ENCODE peak calls at places on chromosomes 6 and 20, in four cellular contexts. F is spleen; Y is effector memory CD4-positive, alpha-beta T cell; G is OCI-LY7. B is an unnamed sample.

GRCh38 chr6:158665332-158665731 is 15.5 kb downstream of the SYTL3 start:
- DNase-seq in F (peak; percentile 67), Y (no peak), G (no peak), B (no peak)

GRCh38 chr20:17872434-17872833 is 96.2 kb downstream of the SNX5 start:
- DNase-seq in G (no peak), F (peak; percentile 38), Y (no peak), B (no peak)

GRCh38 chr6:131061771-131062160 is 1.3 kb downstream of the EPB41L2 start:
- DNase-seq in F (no peak), G (peak; percentile 30), Y (no peak), B (no peak)

GRCh38 chr6:27312146-27312949 is at the start of gene POM121L2:
- DNase-seq in G (peak; percentile 65), Y (peak; percentile 23), F (peak; percentile 78), B (no peak)

GRCh38 chr20:24682496-24683090 is 213.2 kb downstream of the SYNDIG1 start:
- DNase-seq in Y (no peak), F (peak; percentile 32), G (no peak), B (peak; percentile 29)

GRCh38 chr6:126919947-126920346 is 198.5 kb upstream of the RSPO3 start:
- DNase-seq in Y (no peak), F (no peak), G (no peak), B (no peak)

GRCh38 chr6:10395946-10396577 is 18.8 kb downstream of the TFAP2A start:
- DNase-seq in Y (no peak), G (no peak), F (no peak), B (no peak)

GRCh38 chr20:5402903-5403531 is 86.3 kb upstream of the PROKR2 start:
- DNase-seq in F (no peak), Y (no peak), G (peak; percentile 46), B (no peak)

GRCh38 chr20:51142448-51142847 is 119.5 kb upstream of the KCNG1 start:
- DNase-seq in Y (no peak), G (no peak), F (no peak), B (no peak)

GRCh38 chr6:40887904-40888303 is 151.1 kb downstream of the UNC5CL start:
- DNase-seq in Y (no peak), F (no peak), G (no peak), B (no peak)

GRCh38 chr6:139303176-139303575 is 11.4 kb upstream of the TXLNB start:
- DNase-seq in F (no peak), G (no peak), Y (no peak), B (no peak)

GRCh38 chr20:40777653-40778052 is 88.6 kb upstream of the MAFB start:
- DNase-seq in G (no peak), Y (no peak), F (no peak), B (no peak)

GRCh38 chr20:40781979-40782378 is 92.9 kb upstream of the MAFB start:
- DNase-seq in G (no peak), F (no peak), Y (no peak), B (no peak)

GRCh38 chr20:40776702-40777457 is 87.8 kb upstream of the MAFB start:
- DNase-seq in F (no peak), Y (no peak), G (no peak), B (no peak)

GRCh38 chr20:40781340-40781916 is 92.4 kb upstream of the MAFB start:
- DNase-seq in G (no peak), Y (no peak), F (no peak), B (no peak)

DNA sequence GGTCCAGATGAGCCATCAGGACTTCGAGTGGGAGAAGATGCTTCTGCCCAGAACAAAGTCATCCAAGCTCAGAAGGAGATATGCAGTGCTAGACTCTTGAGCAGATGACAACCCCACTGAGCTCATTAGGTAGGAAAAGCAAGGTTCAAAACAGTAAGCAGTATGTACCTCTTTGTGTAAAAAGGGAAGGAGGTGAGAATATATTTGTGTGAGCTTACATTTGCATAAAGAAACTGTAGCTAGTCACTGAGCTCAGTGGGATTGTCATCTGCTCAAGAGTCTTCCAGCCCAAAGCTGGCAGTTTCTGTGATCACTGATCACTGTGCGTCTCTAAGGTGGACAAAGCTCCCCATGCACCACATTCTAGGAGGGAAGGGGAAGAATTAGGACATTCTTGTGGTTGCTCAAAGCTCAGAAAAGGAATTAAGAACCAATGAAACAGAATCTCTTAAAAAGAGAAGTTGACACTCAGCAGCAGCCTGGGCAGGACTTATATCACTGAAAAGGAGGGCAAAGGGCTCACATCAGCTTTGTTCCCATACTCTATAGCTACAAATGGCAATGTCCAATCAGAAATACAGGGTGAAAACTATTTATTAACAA is 90.0 kb upstream of the MAFB start:
- DNase-seq in G (peak; percentile 59), Y (no peak), F (no peak), B (no peak)
- H3K36me3 ChIP-seq in G (no peaks in the 10 kb centered on the region), Y (no peaks in the 10 kb centered on the region), F (no peaks in the 10 kb centered on the region), B (no peaks in the 10 kb centered on the region)

DNA sequence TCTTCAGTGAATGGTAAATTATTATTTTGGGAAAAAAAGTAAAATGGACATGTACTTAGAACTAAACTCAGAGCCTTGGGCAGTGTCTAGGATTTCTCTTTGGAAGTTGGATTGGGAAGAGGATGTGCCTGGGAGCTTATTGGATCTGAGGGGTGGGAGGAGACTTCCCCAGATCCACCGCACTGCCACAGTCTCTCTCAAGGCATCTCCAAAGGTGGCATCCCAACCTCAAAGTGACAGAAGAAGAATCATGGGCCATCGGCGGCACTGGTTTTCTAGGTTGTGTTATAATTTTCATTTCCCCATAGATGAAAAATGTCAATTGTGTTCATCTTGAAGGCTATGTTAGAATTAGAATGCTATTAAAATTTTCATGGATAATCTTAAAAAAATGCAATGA is 66.8 kb upstream of the CD93 start:
- DNase-seq in Y (no peak), F (no peak), G (no peak), B (no peak)
- H3K27ac ChIP-seq in Y (no peak overlapping the region), F (peak overlapping the region; percentile 71), G (no peak overlapping the region), B (no peak overlapping the region)

GRCh38 chr6:107871981-107872380 is 47.9 kb upstream of the SCML4 start:
- DNase-seq in G (no peak), Y (no peak), F (no peak), B (no peak)
- H3K36me3 ChIP-seq in G (peaks cover 84% of the 10 kb centered on the region), Y (peaks cover 21% of the 10 kb centered on the region), F (no peaks in the 10 kb centered on the region), B (peaks cover 70% of the 10 kb centered on the region)

GRCh38 chr6:134296762-134297161 is 21.1 kb downstream of the SGK1 start:
- DNase-seq in F (no peak), G (no peak), Y (no peak), B (no peak)
- H3K27ac ChIP-seq in F (no peak overlapping the region), G (no peak overlapping the region), Y (no peak overlapping the region), B (peak overlapping the region; percentile 68)

GRCh38 chr20:49635171-49635570 is 67.2 kb upstream of the PTGIS start:
- DNase-seq in F (no peak), G (peak; percentile 30), Y (no peak), B (no peak)
- H3K36me3 ChIP-seq in F (no peaks in the 10 kb centered on the region), G (peaks cover 56% of the 10 kb centered on the region), Y (peaks cover 14% of the 10 kb centered on the region), B (peaks cover 64% of the 10 kb centered on the region)

GRCh38 chr6:144955853-144956252 is 670.7 kb downstream of the UTRN start:
- DNase-seq in G (no peak), Y (no peak), F (no peak), B (no peak)

GRCh38 chr6:144955392-144955791 is 670.3 kb downstream of the UTRN start:
- DNase-seq in Y (no peak), F (no peak), G (no peak), B (no peak)

GRCh38 chr6:144952456-144953240 is 667.5 kb downstream of the UTRN start:
- DNase-seq in G (no peak), Y (no peak), F (no peak), B (no peak)

GRCh38 chr6:144953552-144954240 is 668.6 kb downstream of the UTRN start:
- DNase-seq in Y (no peak), G (no peak), F (no peak), B (no peak)

GRCh38 chr6:144954241-144954556 is 669.1 kb downstream of the UTRN start:
- DNase-seq in G (no peak), F (no peak), Y (no peak), B (no peak)
- H3K27ac ChIP-seq in G (no peak overlapping the region), F (no peak overlapping the region), Y (no peak overlapping the region), B (no peak overlapping the region)